ENCODE peak calls at places on chromosomes 16 and 17, in five cellular contexts. One of them, this sample, is unnamed.
A peak's percentile ranks its signal among the peaks of the same experiment; 100 is the strongest.

GRCh38 chr16:67092227-67092626 is 17.5 kb upstream of the PHAF1 start:
- DNase-seq in WTC11: no peak
- DNase-seq in tibial nerve: no peak
- DNase-seq in endothelial cell: no peak
- DNase-seq in omental fat pad: no peak
- DNase-seq in this sample: peak; percentile 95

GRCh38 chr16:66342294-66342900 is 24.1 kb upstream of the CDH5 start:
- DNase-seq in omental fat pad: no peak
- DNase-seq in endothelial cell: peak; percentile 83
- DNase-seq in tibial nerve: no peak
- DNase-seq in WTC11: peak; percentile 73
- DNase-seq in this sample: no peak

GRCh38 chr17:72308744-72309395 is 188.1 kb downstream of the SOX9 start:
- DNase-seq in WTC11: no peak
- DNase-seq in omental fat pad: no peak
- DNase-seq in tibial nerve: no peak
- DNase-seq in endothelial cell: no peak
- DNase-seq in this sample: no peak

GRCh38 chr17:48441231-48441711 is 11.3 kb upstream of the SKAP1 start:
- DNase-seq in tibial nerve: no peak
- DNase-seq in omental fat pad: no peak
- DNase-seq in WTC11: no peak
- DNase-seq in endothelial cell: no peak
- DNase-seq in this sample: no peak

GRCh38 chr16:22262460-22262859 is 34.7 kb upstream of the POLR3E start:
- DNase-seq in endothelial cell: no peak
- DNase-seq in omental fat pad: no peak
- DNase-seq in WTC11: no peak
- DNase-seq in tibial nerve: no peak
- DNase-seq in this sample: peak; percentile 23

GRCh38 chr17:27491713-27492190 is 35.5 kb downstream of the KSR1 start:
- DNase-seq in endothelial cell: no peak
- DNase-seq in tibial nerve: no peak
- DNase-seq in omental fat pad: no peak
- DNase-seq in WTC11: no peak
- DNase-seq in this sample: no peak

GRCh38 chr16:89908236-89908635 is 10.4 kb upstream of the MC1R start:
- DNase-seq in omental fat pad: no peak
- DNase-seq in WTC11: no peak
- DNase-seq in tibial nerve: no peak
- DNase-seq in endothelial cell: no peak
- DNase-seq in this sample: no peak

GRCh38 chr16:64738321-64738960 is 383.4 kb downstream of the CDH11 start:
- DNase-seq in tibial nerve: no peak
- DNase-seq in endothelial cell: no peak
- DNase-seq in omental fat pad: no peak
- DNase-seq in WTC11: no peak
- DNase-seq in this sample: peak; percentile 46

GRCh38 chr16:87178177-87178863 is 138.9 kb downstream of the C16orf95 start:
- DNase-seq in omental fat pad: no peak
- DNase-seq in WTC11: no peak
- DNase-seq in tibial nerve: peak; percentile 28
- DNase-seq in endothelial cell: peak; percentile 17
- DNase-seq in this sample: no peak

GRCh38 chr16:50021509-50021908 is 3.5 kb upstream of the CNEP1R1 start:
- DNase-seq in endothelial cell: no peak
- DNase-seq in omental fat pad: no peak
- DNase-seq in tibial nerve: no peak
- DNase-seq in WTC11: peak; percentile 42
- DNase-seq in this sample: peak; percentile 19

DNA sequence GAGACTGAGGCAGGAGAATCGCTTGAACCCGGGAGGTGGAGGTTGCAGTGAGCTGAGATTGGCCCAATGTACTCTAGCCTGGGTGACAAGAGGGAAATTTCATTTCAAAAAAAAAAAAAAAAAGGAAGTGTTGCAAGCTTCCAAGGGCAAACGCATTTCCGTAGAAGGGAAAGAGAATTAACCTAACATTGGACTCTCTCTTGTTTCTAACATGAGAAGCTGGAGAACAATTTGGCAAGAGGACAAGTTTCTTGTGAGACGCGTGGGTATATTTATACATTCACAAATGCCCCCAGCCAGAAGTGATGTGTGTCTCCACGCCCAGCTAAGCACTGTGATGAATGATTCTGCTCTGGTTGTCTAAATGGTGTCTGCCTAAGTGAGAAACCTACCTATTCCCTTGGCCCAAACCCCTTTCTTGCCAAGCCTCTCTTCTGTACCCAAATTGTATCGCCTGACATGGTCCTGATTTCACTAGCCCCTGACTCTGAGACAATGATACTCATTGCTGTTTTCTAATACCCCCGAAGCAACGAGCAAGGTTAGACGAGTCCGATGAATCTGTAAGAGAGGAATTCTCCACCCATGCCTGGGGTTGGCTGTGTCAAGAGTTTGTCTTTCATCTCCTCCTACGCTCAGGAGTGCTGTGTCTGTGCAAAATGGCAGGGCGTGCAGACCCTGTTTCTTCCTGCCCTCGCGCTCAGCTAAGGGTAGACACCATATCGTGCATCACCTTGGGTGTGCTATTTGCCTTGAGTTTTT is 14.2 kb upstream of the ST6GALNAC2 start:
- DNase-seq in tibial nerve: no peak
- DNase-seq in omental fat pad: no peak
- DNase-seq in WTC11: no peak
- DNase-seq in endothelial cell: no peak
- DNase-seq in this sample: no peak
- TF ChIP-seq CTCF in tibial nerve: no peak
- TF ChIP-seq CTCF in omental fat pad: no peak
- TF ChIP-seq CTCF in WTC11: no peak
- TF ChIP-seq CTCF in endothelial cell: no peak
- TF ChIP-seq CTCF in this sample: no peak

GRCh38 chr16:10579575-10579964 is 828 bp downstream of the EMP2 start:
- DNase-seq in endothelial cell: no peak
- DNase-seq in WTC11: no peak
- DNase-seq in omental fat pad: no peak
- DNase-seq in tibial nerve: no peak
- DNase-seq in this sample: no peak

GRCh38 chr16:10579965-10580918 is at the start of gene EMP2:
- DNase-seq in WTC11: peak; percentile 80
- DNase-seq in tibial nerve: peak; percentile 69
- DNase-seq in omental fat pad: peak; percentile 38
- DNase-seq in endothelial cell: peak; percentile 66
- DNase-seq in this sample: peak; percentile 50

GRCh38 chr16:10577305-10578202 is 2.8 kb downstream of the EMP2 start:
- DNase-seq in WTC11: peak; percentile 32
- DNase-seq in tibial nerve: no peak
- DNase-seq in omental fat pad: no peak
- DNase-seq in endothelial cell: no peak
- DNase-seq in this sample: peak; percentile 38

GRCh38 chr16:10576390-10577304 is 3.8 kb downstream of the EMP2 start:
- DNase-seq in endothelial cell: no peak
- DNase-seq in WTC11: no peak
- DNase-seq in omental fat pad: no peak
- DNase-seq in tibial nerve: no peak
- DNase-seq in this sample: no peak

GRCh38 chr16:10578474-10579316 is 1.7 kb downstream of the EMP2 start:
- DNase-seq in omental fat pad: no peak
- DNase-seq in WTC11: no peak
- DNase-seq in endothelial cell: no peak
- DNase-seq in tibial nerve: no peak
- DNase-seq in this sample: no peak
- TF ChIP-seq CTCF in omental fat pad: no peak
- TF ChIP-seq CTCF in WTC11: no peak
- TF ChIP-seq CTCF in endothelial cell: no peak
- TF ChIP-seq CTCF in tibial nerve: no peak
- TF ChIP-seq CTCF in this sample: no peak

GRCh38 chr16:5607169-5607568 is 509.6 kb upstream of the EEF2KMT start:
- DNase-seq in tibial nerve: no peak
- DNase-seq in WTC11: no peak
- DNase-seq in omental fat pad: no peak
- DNase-seq in endothelial cell: no peak
- DNase-seq in this sample: no peak

GRCh38 chr16:5605404-5605803 is 507.8 kb upstream of the EEF2KMT start:
- DNase-seq in tibial nerve: no peak
- DNase-seq in WTC11: no peak
- DNase-seq in omental fat pad: no peak
- DNase-seq in endothelial cell: no peak
- DNase-seq in this sample: no peak

GRCh38 chr16:5603836-5604235 is 506.2 kb upstream of the EEF2KMT start:
- DNase-seq in endothelial cell: no peak
- DNase-seq in WTC11: no peak
- DNase-seq in omental fat pad: no peak
- DNase-seq in tibial nerve: no peak
- DNase-seq in this sample: no peak

DNA sequence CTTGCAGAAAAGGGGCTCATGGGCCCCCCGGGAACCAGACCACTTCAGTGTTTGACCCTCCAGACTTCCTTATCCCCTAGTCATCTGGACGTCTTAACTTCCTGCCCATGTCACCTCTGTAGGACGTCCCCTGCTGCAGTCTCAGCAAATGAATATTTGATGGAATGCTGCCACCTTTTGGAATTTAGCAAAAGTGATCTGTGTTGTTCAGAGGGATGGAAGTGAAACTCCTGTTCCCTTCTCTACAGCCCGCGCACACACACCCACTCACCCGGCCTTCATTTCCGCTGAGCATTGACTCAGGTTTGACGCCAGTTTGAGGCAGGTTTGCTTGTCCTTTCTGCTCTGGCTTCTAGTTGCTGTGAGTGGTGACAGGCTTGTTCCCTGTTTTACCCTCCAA is 507.2 kb upstream of the EEF2KMT start:
- DNase-seq in WTC11: no peak
- DNase-seq in endothelial cell: peak; percentile 13
- DNase-seq in omental fat pad: no peak
- DNase-seq in tibial nerve: no peak
- DNase-seq in this sample: no peak
- TF ChIP-seq CTCF in WTC11: no peak
- TF ChIP-seq CTCF in endothelial cell: peak; percentile 10
- TF ChIP-seq CTCF in omental fat pad: no peak
- TF ChIP-seq CTCF in tibial nerve: no peak
- TF ChIP-seq CTCF in this sample: peak; percentile 20

DNA sequence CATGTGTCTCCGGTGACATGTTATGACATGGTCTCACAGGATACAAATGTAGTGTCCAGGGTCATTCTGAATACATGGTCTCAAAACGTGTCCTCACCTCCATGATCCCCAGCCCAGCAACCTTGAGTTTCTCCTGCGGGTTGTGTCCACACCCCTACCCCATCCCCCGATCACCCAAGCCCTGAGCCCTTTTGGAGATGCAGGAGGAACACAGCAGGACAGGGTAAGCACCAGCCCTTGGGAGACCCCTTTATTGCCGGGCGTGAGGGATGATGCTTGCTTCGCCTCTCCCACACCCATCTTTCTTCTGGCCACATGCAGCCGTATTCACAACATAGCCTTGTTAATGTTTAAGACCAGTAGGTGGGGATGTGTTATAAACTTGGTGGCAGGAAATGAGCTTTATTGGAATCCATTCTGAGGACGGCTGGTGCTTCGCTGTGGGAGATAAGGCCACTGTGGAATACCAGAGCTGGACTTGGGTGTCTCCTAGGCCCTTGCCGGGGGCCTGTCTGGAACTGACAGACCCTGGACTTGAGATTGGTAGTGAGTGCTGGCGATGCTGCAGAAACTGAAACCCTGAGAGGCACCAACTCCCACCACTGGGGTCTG is 5.5 kb downstream of the TMEM132E start:
- DNase-seq in tibial nerve: no peak
- DNase-seq in WTC11: no peak
- DNase-seq in endothelial cell: no peak
- DNase-seq in omental fat pad: no peak
- DNase-seq in this sample: peak; percentile 41
- TF ChIP-seq CTCF in tibial nerve: no peak
- TF ChIP-seq CTCF in WTC11: no peak
- TF ChIP-seq CTCF in endothelial cell: no peak
- TF ChIP-seq CTCF in omental fat pad: no peak
- TF ChIP-seq CTCF in this sample: peak; percentile 54

GRCh38 chr16:85057212-85057889 is 29.8 kb downstream of the KIAA0513 start:
- DNase-seq in tibial nerve: no peak
- DNase-seq in endothelial cell: no peak
- DNase-seq in WTC11: peak; percentile 55
- DNase-seq in omental fat pad: no peak
- DNase-seq in this sample: no peak
- TF ChIP-seq CTCF in tibial nerve: no peak
- TF ChIP-seq CTCF in endothelial cell: no peak
- TF ChIP-seq CTCF in WTC11: peak; percentile 21
- TF ChIP-seq CTCF in omental fat pad: no peak
- TF ChIP-seq CTCF in this sample: no peak

GRCh38 chr17:28972437-28972836 is 21.1 kb upstream of the PHF12 start:
- DNase-seq in endothelial cell: no peak
- DNase-seq in WTC11: no peak
- DNase-seq in tibial nerve: no peak
- DNase-seq in omental fat pad: no peak
- DNase-seq in this sample: peak; percentile 31

GRCh38 chr17:28975634-28976033 is 24.3 kb upstream of the PHF12 start:
- DNase-seq in WTC11: no peak
- DNase-seq in omental fat pad: no peak
- DNase-seq in endothelial cell: no peak
- DNase-seq in tibial nerve: no peak
- DNase-seq in this sample: no peak

GRCh38 chr17:28974451-28974850 is 23.1 kb upstream of the PHF12 start:
- DNase-seq in tibial nerve: no peak
- DNase-seq in endothelial cell: no peak
- DNase-seq in omental fat pad: no peak
- DNase-seq in WTC11: no peak
- DNase-seq in this sample: no peak

GRCh38 chr17:28975031-28975430 is 23.7 kb upstream of the PHF12 start:
- DNase-seq in tibial nerve: no peak
- DNase-seq in endothelial cell: no peak
- DNase-seq in omental fat pad: no peak
- DNase-seq in WTC11: no peak
- DNase-seq in this sample: no peak

GRCh38 chr17:28973414-28973813 is 22.1 kb upstream of the PHF12 start:
- DNase-seq in WTC11: no peak
- DNase-seq in omental fat pad: no peak
- DNase-seq in endothelial cell: no peak
- DNase-seq in tibial nerve: no peak
- DNase-seq in this sample: peak; percentile 29
- TF ChIP-seq CTCF in WTC11: no peak
- TF ChIP-seq CTCF in omental fat pad: no peak
- TF ChIP-seq CTCF in endothelial cell: no peak
- TF ChIP-seq CTCF in tibial nerve: no peak
- TF ChIP-seq CTCF in this sample: no peak